ENCODE peak calls at places on chromosomes 7 and 10, in eight cellular contexts. X is T-helper 17 cell; N is sciatic nerve; P is tibial artery; V is activated CD4-positive, alpha-beta T cell treated with anti-CD3 and anti-CD28 coated beads, Interleukin-2, amount 50 U/mL, for 48 hours; H is EL; J is stimulated activated CD4-positive, alpha-beta T cell treated with anti-CD3 and anti-CD28 coated beads, Interleukin-15, amount 100 ng/mL, for 24 hours; U is GM19239. M is an unnamed sample.

GRCh38 chr7:76185187-76185915 is 16.3 kb upstream of the SRRM3 start:
- DNase-seq in X (no peak), N (no peak), P (no peak), V (no peak), H (no peak), J (no peak), U (no peak), M (no peak)

GRCh38 chr10:96711048-96711713 is 9.1 kb downstream of the PIK3AP1 start:
- DNase-seq in X (no peak), N (no peak), P (no peak), V (no peak), H (no peak), J (no peak), U (no peak), M (no peak)

GRCh38 chr10:103733002-103733419 is 122.4 kb downstream of the SH3PXD2A start:
- DNase-seq in X (no peak), N (no peak), P (no peak), V (no peak), H (no peak), J (no peak), U (no peak), M (peak; percentile 42)

GRCh38 chr10:110794808-110795207 is 76.9 kb upstream of the PDCD4 start:
- DNase-seq in X (no peak), N (no peak), P (no peak), V (no peak), H (no peak), J (no peak), U (no peak), M (no peak)

GRCh38 chr10:43760514-43760913 is 111.8 kb upstream of the ZNF32 start:
- DNase-seq in X (no peak), N (no peak), P (no peak), V (no peak), H (no peak), J (no peak), U (no peak), M (no peak)

GRCh38 chr10:28676968-28677888 is at the start of gene BAMBI:
- DNase-seq in X (peak; percentile 88), N (peak; percentile 93), P (peak; percentile 93), V (peak; percentile 90), H (peak; percentile 93), J (peak; percentile 94), U (peak; percentile 91), M (peak; percentile 98)

GRCh38 chr7:127391591-127392181 is 822 bp downstream of the ZNF800 start:
- DNase-seq in X (peak; percentile 32), N (no peak), P (no peak), V (peak; percentile 60), H (peak; percentile 43), J (peak; percentile 64), U (peak; percentile 10), M (peak; percentile 28)

GRCh38 chr7:81331061-81332018 is 412.5 kb upstream of the SEMA3C start:
- DNase-seq in X (no peak), N (no peak), P (no peak), V (no peak), H (peak; percentile 47), J (no peak), U (no peak), M (no peak)

GRCh38 chr7:24922099-24922773 is 57.7 kb downstream of the OSBPL3 start:
- DNase-seq in X (no peak), N (no peak), P (no peak), V (no peak), H (peak; percentile 43), J (no peak), U (no peak), M (no peak)

GRCh38 chr7:44244282-44244681 is 43.5 kb downstream of the YKT6 start:
- DNase-seq in X (no peak), N (no peak), P (no peak), V (peak; percentile 53), H (peak; percentile 20), J (peak; percentile 58), U (peak; percentile 59), M (peak; percentile 69)

GRCh38 chr7:47609803-47610452 is 28.0 kb upstream of the TNS3 start:
- DNase-seq in X (no peak), N (no peak), P (no peak), V (no peak), H (peak; percentile 25), J (no peak), U (no peak), M (no peak)

GRCh38 chr7:22481726-22482125 is 18.3 kb downstream of the STEAP1B start:
- DNase-seq in X (no peak), N (no peak), P (no peak), V (no peak), H (peak; percentile 69), J (no peak), U (peak; percentile 17), M (no peak)

GRCh38 chr7:107659666-107660065 is 962 bp upstream of the SLC26A4 start:
- DNase-seq in X (no peak), N (no peak), P (no peak), V (peak; percentile 58), H (peak; percentile 72), J (peak; percentile 67), U (no peak), M (no peak)

GRCh38 chr10:93080350-93081046 is 6.8 kb downstream of the CYP26A1 start:
- DNase-seq in X (peak; percentile 30), N (peak; percentile 76), P (no peak), V (peak; percentile 61), H (peak; percentile 62), J (peak; percentile 68), U (peak; percentile 71), M (peak; percentile 70)

GRCh38 chr7:70502117-70502516 is 629.8 kb upstream of the GALNT17 start:
- DNase-seq in X (no peak), N (no peak), P (no peak), V (no peak), H (no peak), J (no peak), U (no peak), M (no peak)

GRCh38 chr7:151173386-151174245 is 6.1 kb upstream of the GBX1 start:
- DNase-seq in X (no peak), N (peak; percentile 52), P (peak; percentile 61), V (no peak), H (no peak), J (no peak), U (no peak), M (no peak)

GRCh38 chr10:99328579-99329237 is 448 bp upstream of the CNNM1 start:
- DNase-seq in X (no peak), N (no peak), P (no peak), V (no peak), H (peak; percentile 74), J (no peak), U (no peak), M (peak; percentile 6)

GRCh38 chr7:21480693-21481403 is 53.0 kb downstream of the SP4 start:
- DNase-seq in X (no peak), N (no peak), P (no peak), V (no peak), H (no peak), J (no peak), U (no peak), M (no peak)

GRCh38 chr10:71769279-71769823 is 4.0 kb downstream of the VSIR start:
- DNase-seq in X (no peak), N (no peak), P (no peak), V (no peak), H (no peak), J (no peak), U (no peak), M (no peak)

GRCh38 chr7:139509535-139509934 is 13.9 kb upstream of the CLEC2L start:
- DNase-seq in X (no peak), N (no peak), P (no peak), V (no peak), H (no peak), J (no peak), U (no peak), M (no peak)

GRCh38 chr7:13032524-13032923 is 345.1 kb downstream of the ARL4A start:
- DNase-seq in X (no peak), N (no peak), P (no peak), V (no peak), H (no peak), J (no peak), U (no peak), M (no peak)

GRCh38 chr10:12644380-12645144 is 295.2 kb downstream of the CAMK1D start:
- DNase-seq in X (no peak), N (no peak), P (no peak), V (peak; percentile 26), H (no peak), J (peak; percentile 17), U (no peak), M (no peak)